ENCODE peak calls at places on chromosomes 6 and 20, in four cellular contexts. O is HCT116, U is memory B cell, D is GM04504. V is an unnamed sample.

GRCh38 chr6:85111481-85112001 is 338.3 kb upstream of the NT5E start:
- DNase-seq in O (no peak), U (no peak), D (no peak), V (no peak)

GRCh38 chr6:45827952-45828530 is 187.6 kb downstream of the CLIC5 start:
- DNase-seq in O (no peak), U (no peak), D (no peak), V (no peak)

GRCh38 chr20:17624551-17625245 is 54.8 kb downstream of the DSTN start:
- DNase-seq in O (no peak), U (no peak), D (no peak), V (no peak)

GRCh38 chr20:33081411-33082154 is 2.1 kb downstream of the BPIFB4 start:
- DNase-seq in O (no peak), U (no peak), D (no peak), V (no peak)

GRCh38 chr6:149628865-149629544 is 19.5 kb downstream of the KATNA1 start:
- DNase-seq in O (no peak), U (no peak), D (no peak), V (no peak)

GRCh38 chr6:32679501-32679900 is 13.0 kb upstream of the HLA-DQB1 start:
- DNase-seq in O (no peak), U (no peak), D (no peak), V (no peak)

GRCh38 chr20:57594092-57594911 is 25.9 kb downstream of the ZBP1 start:
- DNase-seq in O (peak), U (peak), D (no peak), V (no peak)

GRCh38 chr6:30880563-30881252 is 3.6 kb upstream of the DDR1 start:
- DNase-seq in O (no peak), U (no peak), D (no peak), V (peak)

GRCh38 chr6:105646391-105646867 is 243.5 kb upstream of the PREP start:
- DNase-seq in O (no peak), U (no peak), D (no peak), V (no peak)

GRCh38 chr6:129895692-129896091 is 34.6 kb upstream of the TMEM244 start:
- DNase-seq in O (no peak), U (no peak), D (no peak), V (no peak)

GRCh38 chr6:117776441-117776840 is 101.2 kb downstream of the NUS1 start:
- DNase-seq in O (no peak), U (no peak), D (no peak), V (no peak)

GRCh38 chr20:63124092-63124781 is 91.7 kb downstream of the YTHDF1 start:
- DNase-seq in O (no peak), U (no peak), D (no peak), V (no peak)

GRCh38 chr20:1184638-1185315 is at the start of gene TMEM74B:
- DNase-seq in O (no peak), U (no peak), D (no peak), V (no peak)

GRCh38 chr6:109672204-109672603 is 18.8 kb downstream of the AK9 start:
- DNase-seq in O (no peak), U (no peak), D (no peak), V (no peak)

GRCh38 chr20:44702776-44703175 is 12.4 kb upstream of the CCN5 start:
- DNase-seq in O (no peak), U (no peak), D (peak), V (peak)

V was measured in putamen.